ENCODE peak calls at places on chromosomes 4 and X, in four cellular contexts. J is astrocyte, M is mesendoderm, W is A549. L is an unnamed sample.

GRCh38 chr4:24328711-24329110 is 255.6 kb downstream of the DHX15 start:
- DNase-seq in J (peak; percentile 20), M (no peak), W (no peak), L (no peak)

GRCh38 chr4:145734576-145735329 is 54.8 kb downstream of the C4orf51 start:
- DNase-seq in J (peak; percentile 99), M (peak; percentile 79), W (peak; percentile 45), L (peak; percentile 87)

GRCh38 chrX:9324676-9325075 is 140.2 kb upstream of the TBL1X start:
- DNase-seq in J (no peak), M (no peak), W (no peak), L (no peak)

GRCh38 chr4:89838005-89838404 is 1.0 kb upstream of the SNCA start:
- DNase-seq in J (no peak), M (peak; percentile 48), W (no peak), L (no peak)

GRCh38 chrX:23901065-23901464 is 6.7 kb downstream of the APOO start:
- DNase-seq in J (peak; percentile 84), M (peak; percentile 47), W (peak; percentile 68), L (peak; percentile 95)

GRCh38 chr4:181908168-181908567 is 335.0 kb upstream of the TENM3 start:
- DNase-seq in J (peak; percentile 12), M (no peak), W (no peak), L (no peak)

GRCh38 chrX:53606456-53606855 is 80.1 kb downstream of the HUWE1 start:
- DNase-seq in J (no peak), M (no peak), W (no peak), L (no peak)

GRCh38 chr4:111988514-111988913 is 156.7 kb upstream of the FAM241A start:
- DNase-seq in J (no peak), M (no peak), W (no peak), L (no peak)

GRCh38 chrX:108270280-108270679 is 167.9 kb downstream of the COL4A6 start:
- DNase-seq in J (no peak), M (no peak), W (no peak), L (no peak)

GRCh38 chr4:141275834-141276233 is 55.1 kb downstream of the ZNF330 start:
- DNase-seq in J (peak; percentile 99), M (peak; percentile 36), W (no peak), L (no peak)

GRCh38 chr4:8547912-8548730 is 32.1 kb upstream of the GPR78 start:
- DNase-seq in J (no peak), M (peak; percentile 41), W (no peak), L (peak; percentile 90)

GRCh38 chr4:88439161-88439760 is 17.7 kb upstream of the HERC5 start:
- DNase-seq in J (no peak), M (peak; percentile 95), W (no peak), L (peak; percentile 2)

GRCh38 chr4:80989921-80990544 is 40.5 kb upstream of the BMP3 start:
- DNase-seq in J (peak; percentile 42), M (peak; percentile 67), W (peak; percentile 1), L (no peak)

GRCh38 chrX:149871940-149872339 is 9.0 kb upstream of the MAGEA8 start:
- DNase-seq in J (peak; percentile 1), M (peak; percentile 49), W (no peak), L (peak; percentile 34)

GRCh38 chr4:15653864-15654391 is 1.2 kb downstream of the FBXL5 start:
- DNase-seq in J (peak; percentile 71), M (peak; percentile 52), W (no peak), L (no peak)

GRCh38 chr4:131370846-131371245 is 1778.2 kb upstream of the PCDH10 start:
- DNase-seq in J (no peak), M (no peak), W (no peak), L (no peak)

GRCh38 chrX:141724186-141724585 is 25.6 kb upstream of the SPANXD start:
- DNase-seq in J (peak; percentile 3), M (no peak), W (no peak), L (no peak)

GRCh38 chrX:15815779-15816452 is 25.6 kb downstream of the ZRSR2 start:
- DNase-seq in J (no peak), M (peak; percentile 87), W (peak; percentile 19), L (no peak)

GRCh38 chr4:107863416-107863815 is 38.7 kb downstream of the SGMS2 start:
- DNase-seq in J (peak; percentile 6), M (no peak), W (no peak), L (no peak)

GRCh38 chrX:24767557-24767956 is 73.8 kb downstream of the POLA1 start:
- DNase-seq in J (no peak), M (no peak), W (no peak), L (no peak)

GRCh38 chr4:25123236-25123635 is 37.0 kb downstream of the SEPSECS start:
- DNase-seq in J (no peak), M (no peak), W (no peak), L (no peak)

GRCh38 chr4:140038031-140038533 is 115.9 kb downstream of the MAML3 start:
- DNase-seq in J (peak; percentile 88), M (no peak), W (no peak), L (peak; percentile 12)

GRCh38 chr4:168803727-168804126 is 206.3 kb downstream of the CBR4 start:
- DNase-seq in J (peak; percentile 94), M (peak; percentile 95), W (no peak), L (no peak)

GRCh38 chr4:109945056-109945455 is 32.4 kb downstream of the EGF start:
- DNase-seq in J (no peak), M (no peak), W (peak; percentile 46), L (peak; percentile 43)

GRCh38 chr4:182925298-182925738 is 8.1 kb upstream of the DCTD start:
- DNase-seq in J (peak; percentile 75), M (peak; percentile 96), W (peak; percentile 27), L (peak; percentile 59)

GRCh38 chr4:112270643-112271484 is 14.8 kb downstream of the TIFA start:
- DNase-seq in J (peak; percentile 67), M (no peak), W (no peak), L (no peak)

GRCh38 chrX:42450228-42450627 is 327.7 kb downstream of the PPP1R2C start:
- DNase-seq in J (no peak), M (no peak), W (no peak), L (no peak)

GRCh38 chrX:66632986-66633385 is 5.9 kb downstream of the EDA2R start:
- DNase-seq in J (peak; percentile 42), M (no peak), W (no peak), L (no peak)

GRCh38 chr4:984336-985054 is 2.3 kb upstream of the IDUA start:
- DNase-seq in J (no peak), M (no peak), W (no peak), L (no peak)

GRCh38 chrX:675896-676295 is 45.3 kb downstream of the SHOX start:
- DNase-seq in J (no peak), M (peak; percentile 26), W (no peak), L (no peak)

GRCh38 chr4:53015681-53016080 is 153.6 kb downstream of the RASL11B start:
- DNase-seq in J (peak; percentile 31), M (peak; percentile 53), W (no peak), L (no peak)

GRCh38 chr4:81085291-81085690 is 54.8 kb downstream of the BMP3 start:
- DNase-seq in J (no peak), M (no peak), W (no peak), L (no peak)

GRCh38 chrX:9517062-9517461 is 52.2 kb downstream of the TBL1X start:
- DNase-seq in J (no peak), M (no peak), W (no peak), L (no peak)

GRCh38 chr4:177272007-177272406 is 37.7 kb upstream of the NEIL3 start:
- DNase-seq in J (no peak), M (no peak), W (no peak), L (no peak)

GRCh38 chrX:20363003-20363674 is 96.4 kb upstream of the RPS6KA3 start:
- DNase-seq in J (peak; percentile 53), M (no peak), W (no peak), L (no peak)

GRCh38 chr4:173528378-173529321 is 1.4 kb downstream of the HAND2 start:
- DNase-seq in J (no peak), M (peak; percentile 57), W (no peak), L (no peak)

GRCh38 chr4:7049295-7049694 is 6.1 kb downstream of the TADA2B start:
- DNase-seq in J (no peak), M (no peak), W (no peak), L (no peak)
- H3K4me1 ChIP-seq in J (peaks cover 10% of the 10 kb centered on the region), M (peaks cover under 1% of the 10 kb centered on the region), W (peaks cover 8% of the 10 kb centered on the region), L (peaks cover 6% of the 10 kb centered on the region)

GRCh38 chr4:86530183-86530582 is 63.9 kb upstream of the PTPN13 start:
- DNase-seq in J (no peak), M (no peak), W (no peak), L (no peak)
- H3K4me3 ChIP-seq in J (no peak overlapping the region), M (no peak overlapping the region), W (no peak overlapping the region), L (no peak overlapping the region)

DNA sequence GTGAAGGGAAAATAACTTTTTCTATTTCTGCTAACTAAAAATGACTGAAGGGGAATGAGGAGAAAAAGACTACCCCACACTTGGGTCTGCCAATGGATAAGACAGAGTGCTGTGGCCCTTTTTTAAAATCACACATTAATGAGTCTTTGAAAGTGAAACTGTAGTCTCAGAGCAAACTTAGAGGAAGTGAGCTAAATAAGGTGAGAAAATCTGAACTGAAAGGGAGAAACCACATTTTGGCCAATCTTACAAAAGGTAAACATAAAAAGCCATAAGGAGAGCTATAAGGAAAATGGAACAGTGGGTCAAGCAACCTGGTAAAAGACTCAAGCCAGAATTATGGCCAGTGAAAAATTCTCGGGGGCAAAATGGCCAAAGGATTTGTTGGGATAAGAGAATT is 755.1 kb upstream of the IGFBP7 start:
- DNase-seq in J (no peak), M (no peak), W (no peak), L (no peak)
- H3K4me2 ChIP-seq in J (no peak overlapping the region), M (no peak overlapping the region), W (no peak overlapping the region), L (no peak overlapping the region)

GRCh38 chr4:153260553-153261306 is 56.5 kb downstream of the TRIM2 start:
- DNase-seq in J (no peak), M (peak; percentile 30), W (no peak), L (no peak)

GRCh38 chr4:153260152-153260551 is 55.9 kb downstream of the TRIM2 start:
- DNase-seq in J (no peak), M (peak; percentile 76), W (no peak), L (no peak)

GRCh38 chr4:153258750-153259149 is 54.5 kb downstream of the TRIM2 start:
- DNase-seq in J (no peak), M (no peak), W (no peak), L (no peak)

GRCh38 chr4:153257966-153258365 is 53.7 kb downstream of the TRIM2 start:
- DNase-seq in J (no peak), M (peak; percentile 74), W (no peak), L (no peak)

DNA sequence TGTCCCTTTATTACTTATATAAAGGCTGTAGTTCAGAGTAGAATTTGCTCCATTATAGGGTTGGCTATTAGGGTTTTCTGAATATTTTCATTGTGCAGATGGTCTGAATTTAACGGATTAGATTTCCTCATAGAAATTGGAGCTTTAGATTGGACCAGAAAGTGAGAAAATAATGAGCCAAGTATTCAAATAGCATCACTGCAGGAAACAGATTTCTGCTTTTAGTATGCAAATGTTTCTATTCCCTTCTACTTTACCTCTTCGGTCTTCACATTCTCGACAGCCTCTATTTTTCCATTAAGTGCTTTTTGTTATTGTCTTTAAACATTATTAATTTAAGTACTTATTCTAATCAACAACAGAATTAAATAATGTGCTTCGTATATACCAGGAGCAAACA is 55.4 kb downstream of the TRIM2 start:
- DNase-seq in J (no peak), M (no peak), W (no peak), L (no peak)
- H3K4me1 ChIP-seq in J (peaks cover 8% of the 10 kb centered on the region), M (peaks cover 9% of the 10 kb centered on the region), W (peaks cover 8% of the 10 kb centered on the region), L (no peaks in the 10 kb centered on the region)

GRCh38 chr4:124183926-124184325 is 528.6 kb downstream of the ANKRD50 start:
- DNase-seq in J (no peak), M (no peak), W (no peak), L (no peak)
- H3K4me3 ChIP-seq in J (no peak overlapping the region), M (no peak overlapping the region), W (no peak overlapping the region), L (no peak overlapping the region)

GRCh38 chrX:133410555-133410954 is 4.7 kb downstream of the GPC4 start:
- DNase-seq in J (no peak), M (no peak), W (no peak), L (no peak)
- H3K4me2 ChIP-seq in J (no peak overlapping the region), M (no peak overlapping the region), W (no peak overlapping the region), L (no peak overlapping the region)